ENCODE peak calls at places on chromosomes 2 and 18, in five cellular contexts. One of them, this sample, is unnamed.

GRCh38 chr18:45103319-45104070 is 422.8 kb downstream of the SETBP1 start:
- DNase-seq in neural progenitor cell: no peak
- DNase-seq in cardiac muscle cell: no peak
- DNase-seq in fibroblast of pulmonary artery: no peak
- DNase-seq in sigmoid colon: no peak
- DNase-seq in this sample: no peak

GRCh38 chr18:56770873-56771272 is 119.7 kb downstream of the WDR7 start:
- DNase-seq in neural progenitor cell: no peak
- DNase-seq in cardiac muscle cell: peak
- DNase-seq in fibroblast of pulmonary artery: peak
- DNase-seq in sigmoid colon: no peak
- DNase-seq in this sample: no peak

GRCh38 chr2:238107525-238108422 is 7.6 kb downstream of the ESPNL start:
- DNase-seq in neural progenitor cell: no peak
- DNase-seq in cardiac muscle cell: no peak
- DNase-seq in fibroblast of pulmonary artery: no peak
- DNase-seq in sigmoid colon: peak
- DNase-seq in this sample: peak

GRCh38 chr2:186761814-186762213 is 68.0 kb downstream of the FAM171B start:
- DNase-seq in neural progenitor cell: no peak
- DNase-seq in cardiac muscle cell: no peak
- DNase-seq in fibroblast of pulmonary artery: no peak
- DNase-seq in sigmoid colon: no peak
- DNase-seq in this sample: no peak

GRCh38 chr2:169221745-169222369 is 140.5 kb downstream of the LRP2 start:
- DNase-seq in neural progenitor cell: no peak
- DNase-seq in cardiac muscle cell: peak
- DNase-seq in fibroblast of pulmonary artery: peak
- DNase-seq in sigmoid colon: no peak
- DNase-seq in this sample: no peak

GRCh38 chr2:235263205-235264120 is 230.4 kb upstream of the AGAP1 start:
- DNase-seq in neural progenitor cell: peak
- DNase-seq in cardiac muscle cell: peak
- DNase-seq in fibroblast of pulmonary artery: peak
- DNase-seq in sigmoid colon: peak
- DNase-seq in this sample: peak

GRCh38 chr2:45168731-45169338 is 159.6 kb upstream of the SIX2 start:
- DNase-seq in neural progenitor cell: peak
- DNase-seq in cardiac muscle cell: peak
- DNase-seq in fibroblast of pulmonary artery: no peak
- DNase-seq in sigmoid colon: no peak
- DNase-seq in this sample: peak

GRCh38 chr2:150520887-150521664 is 33.6 kb upstream of the RND3 start:
- DNase-seq in neural progenitor cell: no peak
- DNase-seq in cardiac muscle cell: peak
- DNase-seq in fibroblast of pulmonary artery: peak
- DNase-seq in sigmoid colon: no peak
- DNase-seq in this sample: no peak

GRCh38 chr2:240620149-240620731 is 5.0 kb upstream of the GPR35 start:
- DNase-seq in neural progenitor cell: no peak
- DNase-seq in cardiac muscle cell: no peak
- DNase-seq in fibroblast of pulmonary artery: no peak
- DNase-seq in sigmoid colon: peak
- DNase-seq in this sample: peak

GRCh38 chr2:195360242-195360641 is 296.8 kb upstream of the SLC39A10 start:
- DNase-seq in neural progenitor cell: no peak
- DNase-seq in cardiac muscle cell: no peak
- DNase-seq in fibroblast of pulmonary artery: no peak
- DNase-seq in sigmoid colon: no peak
- DNase-seq in this sample: no peak

GRCh38 chr2:219291910-219292490 is 12.8 kb downstream of the DNAJB2 start:
- DNase-seq in neural progenitor cell: no peak
- DNase-seq in cardiac muscle cell: no peak
- DNase-seq in fibroblast of pulmonary artery: no peak
- DNase-seq in sigmoid colon: peak
- DNase-seq in this sample: no peak

GRCh38 chr2:232486558-232487384 is 863 bp downstream of the ECEL1 start:
- DNase-seq in neural progenitor cell: no peak
- DNase-seq in cardiac muscle cell: no peak
- DNase-seq in fibroblast of pulmonary artery: no peak
- DNase-seq in sigmoid colon: peak
- DNase-seq in this sample: peak

GRCh38 chr2:239181074-239181581 is 219.7 kb downstream of the HDAC4 start:
- DNase-seq in neural progenitor cell: no peak
- DNase-seq in cardiac muscle cell: no peak
- DNase-seq in fibroblast of pulmonary artery: no peak
- DNase-seq in sigmoid colon: peak
- DNase-seq in this sample: peak

GRCh38 chr2:223122706-223123265 is 70.8 kb downstream of the KCNE4 start:
- DNase-seq in neural progenitor cell: no peak
- DNase-seq in cardiac muscle cell: no peak
- DNase-seq in fibroblast of pulmonary artery: peak
- DNase-seq in sigmoid colon: no peak
- DNase-seq in this sample: no peak

GRCh38 chr18:48230459-48231113 is 178.6 kb downstream of the ZBTB7C start:
- DNase-seq in neural progenitor cell: peak
- DNase-seq in cardiac muscle cell: peak
- DNase-seq in fibroblast of pulmonary artery: peak
- DNase-seq in sigmoid colon: no peak
- DNase-seq in this sample: peak

GRCh38 chr2:234279646-234280045 is 217.2 kb downstream of the ARL4C start:
- DNase-seq in neural progenitor cell: no peak
- DNase-seq in cardiac muscle cell: no peak
- DNase-seq in fibroblast of pulmonary artery: no peak
- DNase-seq in sigmoid colon: no peak
- DNase-seq in this sample: no peak

GRCh38 chr18:49041677-49042570 is 91.2 kb upstream of the SMAD7 start:
- DNase-seq in neural progenitor cell: peak
- DNase-seq in cardiac muscle cell: peak
- DNase-seq in fibroblast of pulmonary artery: peak
- DNase-seq in sigmoid colon: peak
- DNase-seq in this sample: peak

GRCh38 chr18:62044490-62045000 is 142.3 kb downstream of the PIGN start:
- DNase-seq in neural progenitor cell: no peak
- DNase-seq in cardiac muscle cell: peak
- DNase-seq in fibroblast of pulmonary artery: peak
- DNase-seq in sigmoid colon: no peak
- DNase-seq in this sample: no peak

GRCh38 chr18:12750076-12750707 is 47.4 kb downstream of the PSMG2 start:
- DNase-seq in neural progenitor cell: no peak
- DNase-seq in cardiac muscle cell: no peak
- DNase-seq in fibroblast of pulmonary artery: peak
- DNase-seq in sigmoid colon: no peak
- DNase-seq in this sample: no peak

GRCh38 chr2:174117951-174118930 is 130.1 kb downstream of the OLA1 start:
- DNase-seq in neural progenitor cell: no peak
- DNase-seq in cardiac muscle cell: peak
- DNase-seq in fibroblast of pulmonary artery: peak
- DNase-seq in sigmoid colon: no peak
- DNase-seq in this sample: no peak

GRCh38 chr18:26135563-26135962 is 1.9 kb downstream of the PSMA8 start:
- DNase-seq in neural progenitor cell: no peak
- DNase-seq in cardiac muscle cell: no peak
- DNase-seq in fibroblast of pulmonary artery: no peak
- DNase-seq in sigmoid colon: no peak
- DNase-seq in this sample: no peak

GRCh38 chr2:174438146-174438886 is 42.8 kb downstream of the SCRN3 start:
- DNase-seq in neural progenitor cell: no peak
- DNase-seq in cardiac muscle cell: peak
- DNase-seq in fibroblast of pulmonary artery: peak
- DNase-seq in sigmoid colon: peak
- DNase-seq in this sample: no peak

GRCh38 chr2:124753842-124754241 is 728.8 kb downstream of the CNTNAP5 start:
- DNase-seq in neural progenitor cell: no peak
- DNase-seq in cardiac muscle cell: no peak
- DNase-seq in fibroblast of pulmonary artery: no peak
- DNase-seq in sigmoid colon: no peak
- DNase-seq in this sample: peak

GRCh38 chr18:63683152-63683551 is 19.6 kb upstream of the SERPINB11 start:
- DNase-seq in neural progenitor cell: peak
- DNase-seq in cardiac muscle cell: peak
- DNase-seq in fibroblast of pulmonary artery: peak
- DNase-seq in sigmoid colon: no peak
- DNase-seq in this sample: peak

GRCh38 chr2:157783180-157783579 is 93.0 kb downstream of the ACVR1 start:
- DNase-seq in neural progenitor cell: no peak
- DNase-seq in cardiac muscle cell: no peak
- DNase-seq in fibroblast of pulmonary artery: no peak
- DNase-seq in sigmoid colon: no peak
- DNase-seq in this sample: no peak

GRCh38 chr2:157784169-157784822 is 91.8 kb downstream of the ACVR1 start:
- DNase-seq in neural progenitor cell: no peak
- DNase-seq in cardiac muscle cell: peak
- DNase-seq in fibroblast of pulmonary artery: peak
- DNase-seq in sigmoid colon: peak
- DNase-seq in this sample: peak

GRCh38 chr2:157779794-157780193 is 96.3 kb downstream of the ACVR1 start:
- DNase-seq in neural progenitor cell: no peak
- DNase-seq in cardiac muscle cell: no peak
- DNase-seq in fibroblast of pulmonary artery: no peak
- DNase-seq in sigmoid colon: no peak
- DNase-seq in this sample: no peak

GRCh38 chr2:157780211-157780610 is 95.9 kb downstream of the ACVR1 start:
- DNase-seq in neural progenitor cell: no peak
- DNase-seq in cardiac muscle cell: no peak
- DNase-seq in fibroblast of pulmonary artery: no peak
- DNase-seq in sigmoid colon: no peak
- DNase-seq in this sample: no peak

DNA sequence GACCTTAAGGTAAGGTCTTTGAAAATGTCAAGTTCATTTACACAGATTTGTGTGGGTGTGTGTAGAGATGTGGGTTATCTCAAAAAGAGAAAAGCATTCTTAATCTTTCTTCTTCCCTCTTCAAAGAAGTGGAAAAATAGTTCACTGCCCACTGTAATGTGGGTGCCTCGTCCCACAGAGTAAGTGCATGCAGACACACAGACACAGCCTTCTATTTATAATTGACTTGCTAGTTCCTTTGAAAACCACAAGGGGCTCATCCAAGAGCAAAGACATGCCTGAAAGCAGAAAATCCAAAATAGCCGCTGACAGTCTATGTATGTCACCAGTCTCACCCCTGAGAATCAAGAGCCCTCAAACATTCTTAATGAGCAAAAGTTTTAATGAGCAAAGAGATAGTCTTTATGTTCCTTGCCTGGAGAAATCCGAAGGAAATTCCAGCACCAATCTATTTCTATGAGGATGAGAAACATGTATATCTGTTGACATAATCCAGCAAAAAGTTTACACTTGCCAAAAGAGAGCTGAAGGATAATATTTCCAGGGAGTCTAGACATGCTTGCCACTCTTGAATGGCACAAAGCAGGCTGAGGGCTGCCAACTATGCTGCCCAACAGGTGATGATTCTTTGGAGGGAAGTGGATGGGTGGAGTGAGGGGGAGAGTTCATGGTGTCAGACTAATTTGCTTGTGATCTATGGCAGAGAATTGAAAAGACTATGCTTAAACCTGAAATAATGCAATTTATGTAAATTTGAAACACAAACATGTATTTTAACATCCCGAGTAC is 93.9 kb downstream of the ACVR1 start:
- DNase-seq in neural progenitor cell: no peak
- DNase-seq in cardiac muscle cell: peak
- DNase-seq in fibroblast of pulmonary artery: peak
- DNase-seq in sigmoid colon: no peak
- DNase-seq in this sample: no peak
- TF ChIP-seq CTCF in neural progenitor cell: peak
- TF ChIP-seq CTCF in cardiac muscle cell: peak
- TF ChIP-seq CTCF in fibroblast of pulmonary artery: peak
- TF ChIP-seq CTCF in sigmoid colon: no peak
- TF ChIP-seq CTCF in this sample: peak

DNA sequence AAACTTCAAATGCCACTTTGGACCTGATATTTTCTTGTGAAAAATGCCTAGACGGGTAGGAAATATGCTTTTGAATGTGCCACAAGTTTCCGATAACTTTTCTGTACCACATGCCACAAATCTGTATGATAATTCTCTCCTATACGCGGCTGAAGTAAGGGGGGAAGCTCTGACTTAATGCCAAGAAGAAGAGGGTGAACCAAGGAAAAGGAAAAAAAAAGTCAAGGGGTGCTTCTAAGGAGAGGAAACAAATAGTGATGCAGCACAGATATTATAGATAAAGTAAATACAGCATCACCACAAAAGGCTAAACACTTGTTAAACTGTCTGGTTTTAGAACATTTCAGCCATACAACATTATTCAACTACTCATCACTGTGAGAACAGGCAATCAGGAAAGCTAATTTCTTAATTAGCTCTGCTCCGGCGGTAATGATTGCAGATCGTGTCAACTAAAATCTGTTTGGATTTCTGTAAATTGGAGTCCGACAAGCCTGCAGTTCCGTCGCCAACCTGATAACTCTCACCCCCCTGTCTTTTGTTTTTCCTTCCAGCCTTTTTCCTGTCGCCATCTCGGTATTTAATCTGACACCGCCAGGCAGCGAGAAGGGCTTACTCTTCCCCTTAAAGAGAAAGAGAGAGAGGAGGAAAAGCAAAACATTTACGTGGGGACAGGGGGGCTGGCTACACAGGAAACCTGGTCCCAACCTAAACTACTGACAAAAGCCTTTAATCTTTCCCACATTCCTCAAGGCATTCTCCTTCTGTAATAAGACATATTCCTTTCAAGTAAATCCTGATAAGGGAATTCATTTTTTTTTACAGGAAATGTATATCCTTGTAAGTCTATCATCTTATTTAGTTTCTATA is 67.5 kb downstream of the ZEB2 start:
- DNase-seq in neural progenitor cell: peak
- DNase-seq in cardiac muscle cell: peak
- DNase-seq in fibroblast of pulmonary artery: peak
- DNase-seq in sigmoid colon: no peak
- DNase-seq in this sample: peak
- H3K4me3 ChIP-seq in neural progenitor cell: peak
- H3K4me3 ChIP-seq in cardiac muscle cell: peak
- H3K4me3 ChIP-seq in fibroblast of pulmonary artery: peak
- H3K4me3 ChIP-seq in sigmoid colon: no peak
- H3K4me3 ChIP-seq in this sample: peak

GRCh38 chr2:98465456-98466201 is 21.0 kb downstream of the INPP4A start:
- DNase-seq in neural progenitor cell: no peak
- DNase-seq in cardiac muscle cell: peak
- DNase-seq in fibroblast of pulmonary artery: peak
- DNase-seq in sigmoid colon: peak
- DNase-seq in this sample: no peak
- TF ChIP-seq CTCF in neural progenitor cell: no peak
- TF ChIP-seq CTCF in cardiac muscle cell: no peak
- TF ChIP-seq CTCF in fibroblast of pulmonary artery: no peak
- TF ChIP-seq CTCF in sigmoid colon: no peak
- TF ChIP-seq CTCF in this sample: no peak

DNA sequence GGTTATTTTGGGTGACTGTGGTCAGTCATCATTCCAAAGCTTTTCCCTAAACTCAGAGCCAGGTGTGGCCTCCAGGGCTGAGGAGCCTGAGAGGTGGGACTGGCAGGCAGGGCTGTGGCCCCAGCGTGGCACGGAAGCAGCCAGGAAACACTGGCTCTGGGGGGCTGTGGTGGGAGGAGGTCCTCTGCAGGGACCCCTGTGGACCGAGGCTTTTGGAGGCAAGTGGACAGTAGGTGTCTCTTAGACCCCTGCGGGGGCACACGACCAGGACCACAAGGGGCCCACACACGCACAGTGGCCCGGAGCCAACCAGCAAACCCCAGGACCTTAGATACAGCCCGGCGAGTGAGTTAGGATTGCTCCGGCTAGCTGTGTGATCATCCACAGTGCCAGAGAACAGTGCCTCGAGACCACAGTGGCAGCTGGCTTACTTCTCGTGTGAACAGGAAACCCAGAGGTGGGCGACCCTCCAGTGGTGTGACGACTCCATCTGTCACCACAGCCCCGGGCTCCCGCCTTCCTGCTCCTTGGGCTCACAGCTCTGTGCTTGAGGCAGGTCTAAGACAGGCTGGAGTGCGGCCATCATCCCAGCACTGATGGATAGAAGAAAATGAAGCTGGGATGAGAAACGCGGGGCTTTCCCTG is 1.6 kb upstream of the RTP5 start:
- DNase-seq in neural progenitor cell: no peak
- DNase-seq in cardiac muscle cell: no peak
- DNase-seq in fibroblast of pulmonary artery: no peak
- DNase-seq in sigmoid colon: no peak
- DNase-seq in this sample: no peak
- H3K4me3 ChIP-seq in neural progenitor cell: no peak
- H3K4me3 ChIP-seq in cardiac muscle cell: no peak
- H3K4me3 ChIP-seq in fibroblast of pulmonary artery: no peak
- H3K4me3 ChIP-seq in sigmoid colon: no peak
- H3K4me3 ChIP-seq in this sample: no peak

This sample was measured in endodermal cell.